ENCODE peak calls at places on chromosomes 11 and 22, in nine cellular contexts. O is HTR-8/SVneo, X is T-helper 9 cell, E is NCI-H1436, R is IMR-90, T is NCI-H2081, I is frontal cortex, Y is HAP-1, S is PC-3. H is an unnamed sample.

GRCh38 chr11:12997168-12997567 is 11.9 kb upstream of the RASSF10 start:
- DNase-seq in O (no peak), X (no peak), E (no peak), R (no peak), T (no peak), I (no peak), Y (no peak), S (no peak), H (no peak)

GRCh38 chr11:73493838-73494598 is 103.9 kb downstream of the FAM168A start:
- DNase-seq in O (peak; percentile 19), X (no peak), E (no peak), R (peak; percentile 78), T (no peak), I (no peak), Y (peak; percentile 28), S (peak; percentile 94), H (peak; percentile 28)

GRCh38 chr11:69390561-69390960 is 90.9 kb upstream of the LINC01488 start:
- DNase-seq in O (no peak), X (no peak), E (no peak), R (no peak), T (no peak), I (no peak), Y (no peak), S (no peak), H (no peak)

GRCh38 chr11:77035041-77035440 is 843 bp downstream of the B3GNT6 start:
- DNase-seq in O (no peak), X (no peak), E (no peak), R (no peak), T (no peak), I (no peak), Y (no peak), S (no peak), H (no peak)

GRCh38 chr22:44422742-44423370 is 75.2 kb downstream of the RTL6 start:
- DNase-seq in O (no peak), X (no peak), E (no peak), R (no peak), T (no peak), I (no peak), Y (no peak), S (peak; percentile 30), H (no peak)

GRCh38 chr22:23912293-23912903 is 18.2 kb downstream of the MIF start:
- DNase-seq in O (no peak), X (no peak), E (no peak), R (no peak), T (no peak), I (no peak), Y (no peak), S (no peak), H (no peak)

GRCh38 chr11:112355726-112356125 is 95.1 kb upstream of the PLET1 start:
- DNase-seq in O (peak; percentile 64), X (no peak), E (peak; percentile 71), R (peak; percentile 35), T (peak; percentile 34), I (no peak), Y (no peak), S (peak; percentile 59), H (peak; percentile 12)

GRCh38 chr11:99464985-99465384 is 444.2 kb downstream of the CNTN5 start:
- DNase-seq in O (no peak), X (no peak), E (no peak), R (no peak), T (no peak), I (no peak), Y (no peak), S (no peak), H (no peak)

GRCh38 chr11:1882265-1883238 is 9.1 kb downstream of the PRR33 start:
- DNase-seq in O (peak; percentile 83), X (peak; percentile 77), E (peak; percentile 65), R (peak; percentile 41), T (peak; percentile 60), I (peak; percentile 80), Y (peak; percentile 65), S (peak; percentile 77), H (peak; percentile 41)

GRCh38 chr11:63920870-63921417 is 4.0 kb upstream of the RCOR2 start:
- DNase-seq in O (no peak), X (no peak), E (no peak), R (no peak), T (no peak), I (no peak), Y (no peak), S (no peak), H (no peak)

GRCh38 chr11:117509543-117509942 is 181.9 kb downstream of the CEP164 start:
- DNase-seq in O (no peak), X (no peak), E (no peak), R (no peak), T (no peak), I (no peak), Y (no peak), S (no peak), H (no peak)

GRCh38 chr11:16899708-16900107 is 114.5 kb downstream of the PLEKHA7 start:
- DNase-seq in O (no peak), X (no peak), E (no peak), R (no peak), T (no peak), I (no peak), Y (no peak), S (no peak), H (no peak)

GRCh38 chr11:111093061-111093460 is 152.5 kb upstream of the POU2AF2 start:
- DNase-seq in O (no peak), X (no peak), E (no peak), R (no peak), T (no peak), I (no peak), Y (no peak), S (no peak), H (no peak)

GRCh38 chr22:38935023-38935422 is 22.4 kb upstream of the APOBEC3A start:
- DNase-seq in O (no peak), X (no peak), E (peak; percentile 91), R (no peak), T (peak; percentile 91), I (no peak), Y (no peak), S (peak; percentile 76), H (no peak)

GRCh38 chr11:128920651-128921050 is 22.0 kb downstream of the TP53AIP1 start:
- DNase-seq in O (no peak), X (no peak), E (no peak), R (no peak), T (no peak), I (no peak), Y (no peak), S (no peak), H (no peak)

GRCh38 chr11:127106142-127106541 is 105.6 kb upstream of the KIRREL3 start:
- DNase-seq in O (no peak), X (no peak), E (peak; percentile 96), R (peak; percentile 12), T (peak; percentile 66), I (no peak), Y (no peak), S (no peak), H (no peak)

GRCh38 chr22:38027487-38027886 is 29.7 kb upstream of the PICK1 start:
- DNase-seq in O (no peak), X (no peak), E (no peak), R (no peak), T (no peak), I (no peak), Y (no peak), S (no peak), H (no peak)

GRCh38 chr22:23061471-23062280 is 8.6 kb upstream of the GNAZ start:
- DNase-seq in O (no peak), X (no peak), E (no peak), R (no peak), T (no peak), I (no peak), Y (no peak), S (no peak), H (no peak)

GRCh38 chr11:80157447-80157846 is 716.6 kb upstream of the TENM4 start:
- DNase-seq in O (no peak), X (no peak), E (no peak), R (no peak), T (no peak), I (no peak), Y (peak; percentile 7), S (no peak), H (no peak)

GRCh38 chr11:3087821-3088800 is 30.9 kb upstream of the CARS1 start:
- DNase-seq in O (no peak), X (no peak), E (no peak), R (peak; percentile 10), T (no peak), I (peak; percentile 17), Y (no peak), S (peak; percentile 33), H (peak; percentile 18)

GRCh38 chr11:46369458-46370152 is 11.9 kb upstream of the MDK start:
- DNase-seq in O (peak; percentile 95), X (peak; percentile 38), E (peak; percentile 46), R (peak; percentile 77), T (peak; percentile 73), I (no peak), Y (peak; percentile 64), S (peak; percentile 66), H (peak; percentile 72)

GRCh38 chr11:69912911-69913451 is 93.8 kb upstream of the FGF3 start:
- DNase-seq in O (peak; percentile 45), X (no peak), E (no peak), R (peak; percentile 20), T (no peak), I (no peak), Y (no peak), S (no peak), H (peak; percentile 20)

GRCh38 chr11:76678316-76678715 is 7.8 kb upstream of the LRRC32 start:
- DNase-seq in O (no peak), X (no peak), E (no peak), R (no peak), T (no peak), I (no peak), Y (no peak), S (no peak), H (no peak)

GRCh38 chr11:29061452-29061851 is 953.3 kb downstream of the METTL15 start:
- DNase-seq in O (no peak), X (no peak), E (no peak), R (no peak), T (no peak), I (no peak), Y (no peak), S (no peak), H (no peak)

GRCh38 chr11:44687310-44687842 is 39.4 kb upstream of the TSPAN18 start:
- DNase-seq in O (no peak), X (no peak), E (no peak), R (no peak), T (no peak), I (no peak), Y (no peak), S (no peak), H (no peak)

GRCh38 chr11:113305440-113306336 is 8.7 kb upstream of the TTC12 start:
- DNase-seq in O (peak; percentile 74), X (peak; percentile 62), E (peak; percentile 63), R (peak; percentile 51), T (peak; percentile 87), I (peak; percentile 53), Y (peak; percentile 4), S (peak; percentile 90), H (peak; percentile 37)

GRCh38 chr11:27910186-27910941 is 197.6 kb downstream of the KIF18A start:
- DNase-seq in O (no peak), X (no peak), E (no peak), R (peak; percentile 84), T (no peak), I (no peak), Y (no peak), S (peak; percentile 85), H (peak; percentile 30)

GRCh38 chr11:78230161-78230877 is 41.6 kb downstream of the USP35 start:
- DNase-seq in O (no peak), X (no peak), E (no peak), R (peak; percentile 27), T (peak; percentile 4), I (no peak), Y (no peak), S (peak; percentile 18), H (no peak)

GRCh38 chr11:9053631-9054030 is 37.8 kb downstream of the SCUBE2 start:
- DNase-seq in O (peak; percentile 48), X (no peak), E (no peak), R (peak; percentile 73), T (no peak), I (no peak), Y (no peak), S (no peak), H (peak; percentile 22)

GRCh38 chr22:28703436-28703835 is 23.8 kb upstream of the TTC28 start:
- DNase-seq in O (no peak), X (no peak), E (no peak), R (no peak), T (no peak), I (no peak), Y (no peak), S (no peak), H (peak; percentile 44)